ENCODE peak calls at places on chromosomes 7 and 10, in four cellular contexts. I is K562, P is SK-N-SH, Q is spleen. E is an unnamed sample.

GRCh38 chr10:52442576-52442975 is 128.5 kb downstream of the DKK1 start:
- DNase-seq in I (no peak), P (no peak), Q (no peak), E (no peak)

GRCh38 chr7:131276736-131277135 is 50.9 kb upstream of the MKLN1 start:
- DNase-seq in I (no peak), P (no peak), Q (no peak), E (no peak)

GRCh38 chr10:109765838-109766237 is 157.5 kb downstream of the XPNPEP1 start:
- DNase-seq in I (no peak), P (no peak), Q (no peak), E (no peak)

GRCh38 chr7:45084336-45084735 is 4.4 kb downstream of the NACAD start:
- DNase-seq in I (no peak), P (peak; percentile 7), Q (peak; percentile 29), E (no peak)

GRCh38 chr7:111855842-111856227 is 293.5 kb upstream of the IMMP2L start:
- DNase-seq in I (no peak), P (peak; percentile 51), Q (no peak), E (peak; percentile 43)

GRCh38 chr7:148209643-148210042 is 380.9 kb upstream of the C7orf33 start:
- DNase-seq in I (no peak), P (no peak), Q (no peak), E (no peak)

GRCh38 chr7:6571160-6571779 is 6.0 kb upstream of the ZDHHC4 start:
- DNase-seq in I (no peak), P (no peak), Q (no peak), E (no peak)

GRCh38 chr10:79943871-79944270 is 5.0 kb downstream of the SFTPD start:
- DNase-seq in I (no peak), P (no peak), Q (no peak), E (no peak)

GRCh38 chr10:43606323-43607198 is at the start of gene ZNF485:
- DNase-seq in I (peak; percentile 89), P (peak; percentile 91), Q (peak; percentile 94), E (peak; percentile 58)

GRCh38 chr10:25059990-25060389 is 43.6 kb downstream of the THNSL1 start:
- DNase-seq in I (peak; percentile 37), P (no peak), Q (no peak), E (peak; percentile 20)

GRCh38 chr10:17850526-17850925 is 41.4 kb downstream of the MRC1 start:
- DNase-seq in I (no peak), P (no peak), Q (no peak), E (no peak)

GRCh38 chr10:61904711-61905445 is 3.4 kb downstream of the ARID5B start:
- DNase-seq in I (peak; percentile 55), P (peak; percentile 73), Q (no peak), E (no peak)

GRCh38 chr7:45183711-45184210 is 26.2 kb downstream of the RAMP3 start:
- DNase-seq in I (no peak), P (no peak), Q (peak; percentile 50), E (no peak)

GRCh38 chr10:30784896-30785605 is 155.5 kb upstream of the LYZL2 start:
- DNase-seq in I (no peak), P (peak; percentile 91), Q (peak; percentile 88), E (peak; percentile 58)

GRCh38 chr7:139666501-139666900 is 111.3 kb downstream of the HIPK2 start:
- DNase-seq in I (no peak), P (no peak), Q (no peak), E (no peak)

GRCh38 chr7:45670717-45671116 is 96.5 kb downstream of the ADCY1 start:
- DNase-seq in I (no peak), P (no peak), Q (peak; percentile 33), E (peak; percentile 1)

GRCh38 chr10:97278491-97278989 is 13.9 kb downstream of the ARHGAP19 start:
- DNase-seq in I (peak; percentile 18), P (peak; percentile 61), Q (no peak), E (no peak)

GRCh38 chr7:139731802-139732470 is 45.9 kb downstream of the HIPK2 start:
- DNase-seq in I (no peak), P (no peak), Q (no peak), E (peak; percentile 89)

GRCh38 chr10:100874702-100875483 is 37.9 kb upstream of the SLF2 start:
- DNase-seq in I (no peak), P (no peak), Q (no peak), E (no peak)

GRCh38 chr7:1961776-1962276 is 270.9 kb downstream of the MAD1L1 start:
- DNase-seq in I (no peak), P (no peak), Q (no peak), E (no peak)

GRCh38 chr7:121313793-121314676 is 14.8 kb upstream of the WNT16 start:
- DNase-seq in I (no peak), P (no peak), Q (no peak), E (no peak)

GRCh38 chr7:47337531-47337930 is 244.4 kb downstream of the TNS3 start:
- DNase-seq in I (no peak), P (no peak), Q (peak; percentile 32), E (no peak)

GRCh38 chr7:43647772-43648643 is 65.1 kb downstream of the STK17A start:
- DNase-seq in I (no peak), P (peak; percentile 59), Q (peak; percentile 89), E (peak; percentile 77)

GRCh38 chr10:5624701-5625100 is 41.7 kb downstream of the ASB13 start:
- DNase-seq in I (no peak), P (no peak), Q (no peak), E (no peak)

GRCh38 chr10:95430231-95430951 is 130.8 kb downstream of the SORBS1 start:
- DNase-seq in I (peak; percentile 69), P (peak; percentile 81), Q (no peak), E (peak; percentile 42)

GRCh38 chr7:30276203-30276900 is 8.0 kb upstream of the ZNRF2 start:
- DNase-seq in I (no peak), P (peak; percentile 67), Q (no peak), E (no peak)

GRCh38 chr7:36982749-36983148 is 258.5 kb upstream of the AOAH start:
- DNase-seq in I (no peak), P (no peak), Q (no peak), E (no peak)
- H3K4me1 ChIP-seq in I (no peaks in the 10 kb centered on the region), P (no peaks in the 10 kb centered on the region), Q (no peaks in the 10 kb centered on the region), E (no peaks in the 10 kb centered on the region)

DNA sequence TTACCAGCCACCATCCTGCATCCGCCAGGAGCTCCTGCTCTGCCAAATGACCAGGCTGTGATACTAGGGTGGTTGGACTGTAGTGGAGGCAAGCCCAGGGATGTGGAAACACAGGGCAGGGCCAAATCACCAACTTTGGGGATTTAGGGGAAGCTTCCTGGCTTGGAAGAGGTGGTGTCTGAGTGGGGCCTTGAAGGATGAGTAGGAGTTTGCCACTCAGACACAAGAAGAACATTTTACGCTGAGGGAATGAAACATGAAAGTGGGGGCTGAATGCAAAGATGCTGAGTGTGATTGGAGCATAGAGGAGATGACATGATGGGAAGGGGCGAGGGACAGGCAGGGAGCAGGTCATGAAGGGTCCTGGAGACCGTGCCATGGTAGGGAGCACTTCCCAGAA is 329.5 kb downstream of the RPS24 start:
- DNase-seq in I (no peak), P (no peak), Q (peak; percentile 15), E (no peak)
- H3K27ac ChIP-seq in I (no peak overlapping the region), P (no peak overlapping the region), Q (no peak overlapping the region), E (no peak overlapping the region)

DNA sequence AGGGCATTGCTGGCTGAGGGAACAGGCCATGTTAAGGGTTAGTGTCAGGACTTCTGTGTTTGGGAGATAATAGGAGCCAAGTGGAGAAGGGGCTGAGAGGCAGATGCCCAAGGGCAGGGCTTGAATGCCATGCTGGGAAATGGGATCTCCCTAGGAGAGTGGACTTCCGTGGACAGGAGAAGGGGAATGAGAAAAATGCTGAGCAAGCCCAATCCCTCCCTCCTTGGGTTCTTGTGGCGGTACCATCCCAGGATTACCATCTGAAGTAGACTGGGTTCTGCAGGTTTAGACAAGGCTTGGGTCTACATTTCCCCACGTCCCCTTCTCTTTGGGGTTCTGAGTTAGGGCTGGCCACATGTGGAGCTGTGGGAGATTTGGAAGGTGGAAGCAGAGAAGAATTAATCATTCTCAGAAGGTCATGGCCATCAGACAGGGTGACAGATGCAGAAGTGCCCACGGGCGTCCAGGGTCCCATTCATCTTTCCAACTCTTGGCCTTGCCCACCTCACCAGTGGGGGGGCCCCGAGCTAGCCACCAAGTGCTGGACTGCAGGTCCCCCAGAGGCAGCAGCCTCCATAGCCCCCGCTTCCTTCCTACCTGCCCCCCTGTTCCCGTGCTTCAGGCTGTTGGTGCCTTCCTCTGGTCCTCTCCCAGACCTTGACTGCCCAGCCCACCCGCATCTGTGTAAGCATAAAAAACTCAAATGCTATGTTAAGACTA is 354.8 kb downstream of the RPS24 start:
- DNase-seq in I (no peak), P (no peak), Q (peak; percentile 64), E (no peak)
- TF ChIP-seq POLR2AphosphoS5 in I (no peak), P (no peak), Q (no peak), E (no peak)

GRCh38 chr7:138625084-138625848 is 75.9 kb downstream of the SVOPL start:
- DNase-seq in I (no peak), P (no peak), Q (no peak), E (no peak)
- H3K4me1 ChIP-seq in I (peaks cover 8% of the 10 kb centered on the region), P (no peaks in the 10 kb centered on the region), Q (peaks cover 11% of the 10 kb centered on the region), E (no peaks in the 10 kb centered on the region)

GRCh38 chr7:23470290-23471089 is at the start of gene IGF2BP3:
- DNase-seq in I (peak; percentile 64), P (peak; percentile 87), Q (peak; percentile 58), E (no peak)
- H3K27ac ChIP-seq in I (peak within 1 kb of the TSS; percentile 93), P (peak within 1 kb of the TSS; percentile 93), Q (no peak within 1 kb of the TSS), E (no peak within 1 kb of the TSS)

GRCh38 chr7:70143089-70144044 is 545.1 kb downstream of the AUTS2 start:
- DNase-seq in I (no peak), P (peak; percentile 40), Q (no peak), E (no peak)
- TF ChIP-seq POLR2AphosphoS5 in I (no peak), P (no peak), Q (no peak), E (no peak)

DNA sequence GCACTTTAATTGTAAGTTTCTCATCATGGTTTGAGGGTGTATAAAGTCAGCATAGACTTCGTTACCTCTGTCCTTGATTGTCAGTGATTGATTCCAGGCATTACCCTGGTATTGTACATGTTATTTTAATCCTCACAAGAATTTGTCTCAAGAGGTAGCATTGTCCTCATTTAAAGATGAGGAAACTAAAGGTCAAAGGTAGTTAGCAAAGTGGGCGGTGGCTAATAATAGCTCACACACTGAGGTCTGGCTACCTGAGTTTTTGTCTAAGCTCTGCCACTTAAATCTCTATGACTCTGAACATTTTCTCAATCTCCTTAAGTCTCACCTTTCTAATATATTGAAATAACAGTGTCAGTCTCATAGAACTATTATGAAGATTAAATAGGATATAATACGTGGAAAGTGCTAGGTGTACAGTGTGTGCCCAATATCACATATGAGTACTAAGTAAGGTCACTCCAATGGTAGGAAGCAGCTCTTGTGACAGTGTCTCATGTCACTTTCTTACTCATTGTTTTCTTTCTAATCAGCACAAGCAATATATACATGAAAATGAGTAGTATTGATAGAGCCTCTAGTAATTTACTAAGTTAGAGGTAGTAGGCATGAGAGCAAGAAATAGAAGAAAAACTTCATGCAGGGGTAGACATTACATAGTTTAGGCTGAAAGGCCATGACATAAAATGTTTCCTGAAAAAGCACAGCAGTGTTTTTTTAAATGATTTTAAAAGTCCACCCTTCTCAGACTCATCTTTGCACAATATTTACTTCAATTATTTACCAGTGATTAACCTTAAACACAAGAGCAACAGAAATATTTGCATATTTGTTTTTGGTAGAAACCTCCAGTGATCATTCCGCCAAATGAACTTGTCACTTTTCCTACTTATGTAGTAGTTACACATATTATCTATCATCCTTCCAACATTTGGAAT is 21.0 kb downstream of the AHR start:
- DNase-seq in I (no peak), P (no peak), Q (no peak), E (no peak)
- H3K4me1 ChIP-seq in I (no peaks in the 10 kb centered on the region), P (no peaks in the 10 kb centered on the region), Q (no peaks in the 10 kb centered on the region), E (no peaks in the 10 kb centered on the region)

DNA sequence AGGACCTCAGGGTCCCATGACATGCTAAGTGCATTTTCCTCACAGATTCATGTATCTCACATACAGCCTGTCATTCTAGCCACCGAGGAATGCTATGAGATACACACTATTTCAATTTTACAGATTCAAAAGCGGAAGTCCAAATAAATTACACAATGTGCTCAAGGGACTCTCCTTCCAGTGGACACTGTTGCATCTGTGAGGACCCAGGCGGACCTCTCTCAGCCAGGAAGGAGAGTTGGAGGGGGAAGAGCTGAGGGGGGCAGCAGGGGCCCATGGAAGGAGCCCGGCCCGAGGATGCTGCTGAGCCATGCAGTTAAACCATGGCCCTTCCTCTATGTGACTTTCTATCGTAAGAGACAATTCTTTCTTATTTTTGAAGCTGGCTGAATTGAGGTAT is 93.6 kb downstream of the VOPP1 start:
- DNase-seq in I (no peak), P (no peak), Q (peak; percentile 51), E (no peak)
- H3K27ac ChIP-seq in I (no peak overlapping the region), P (no peak overlapping the region), Q (no peak overlapping the region), E (no peak overlapping the region)